ENCODE peak calls at places on chromosomes 6 and 20, in ten cellular contexts. One of them, this sample, is unnamed.
A peak's percentile ranks its signal among the peaks of the same experiment; 100 is the strongest.

GRCh38 chr6:154996841-154997311 is 1.8 kb downstream of the TIAM2 start:
- DNase-seq in neuronal stem cell: no peak
- DNase-seq in tibial nerve: no peak
- DNase-seq in heart right ventricle: no peak
- DNase-seq in heart left ventricle: no peak
- DNase-seq in RWPE1: peak; percentile 47
- DNase-seq in tibial artery: no peak
- DNase-seq in PC-9: peak; percentile 26
- DNase-seq in psoas muscle: no peak
- DNase-seq in fibroblast of lung: no peak
- DNase-seq in this sample: no peak

GRCh38 chr20:59006864-59007757 is at the start of gene CTSZ:
- DNase-seq in neuronal stem cell: peak; percentile 38
- DNase-seq in RWPE1: peak; percentile 75
- DNase-seq in PC-9: peak; percentile 73
- DNase-seq in tibial nerve: no peak
- DNase-seq in fibroblast of lung: peak; percentile 25
- DNase-seq in tibial artery: no peak
- DNase-seq in heart right ventricle: peak; percentile 51
- DNase-seq in psoas muscle: peak; percentile 82
- DNase-seq in heart left ventricle: peak; percentile 79
- DNase-seq in this sample: peak; percentile 80

GRCh38 chr6:18985061-18985460 is 597.9 kb downstream of the RNF144B start:
- DNase-seq in heart left ventricle: no peak
- DNase-seq in PC-9: no peak
- DNase-seq in neuronal stem cell: no peak
- DNase-seq in heart right ventricle: no peak
- DNase-seq in fibroblast of lung: no peak
- DNase-seq in tibial artery: no peak
- DNase-seq in RWPE1: no peak
- DNase-seq in tibial nerve: no peak
- DNase-seq in psoas muscle: no peak
- DNase-seq in this sample: no peak

GRCh38 chr6:101015541-101015940 is 134.4 kb upstream of the ASCC3 start:
- DNase-seq in tibial artery: no peak
- DNase-seq in psoas muscle: no peak
- DNase-seq in RWPE1: no peak
- DNase-seq in fibroblast of lung: no peak
- DNase-seq in neuronal stem cell: no peak
- DNase-seq in PC-9: no peak
- DNase-seq in heart right ventricle: no peak
- DNase-seq in tibial nerve: no peak
- DNase-seq in heart left ventricle: no peak
- DNase-seq in this sample: no peak

GRCh38 chr6:42564496-42564890 is 664 bp downstream of the UBR2 start:
- DNase-seq in fibroblast of lung: peak; percentile 53
- DNase-seq in tibial artery: no peak
- DNase-seq in PC-9: no peak
- DNase-seq in heart left ventricle: no peak
- DNase-seq in neuronal stem cell: no peak
- DNase-seq in tibial nerve: no peak
- DNase-seq in psoas muscle: no peak
- DNase-seq in heart right ventricle: no peak
- DNase-seq in RWPE1: peak; percentile 47
- DNase-seq in this sample: no peak

GRCh38 chr20:29497261-29497671 is 1760.2 kb upstream of the DEFB115 start:
- DNase-seq in tibial artery: peak; percentile 51
- DNase-seq in neuronal stem cell: no peak
- DNase-seq in heart right ventricle: peak; percentile 53
- DNase-seq in RWPE1: no peak
- DNase-seq in fibroblast of lung: peak; percentile 70
- DNase-seq in psoas muscle: peak; percentile 55
- DNase-seq in PC-9: peak; percentile 46
- DNase-seq in tibial nerve: peak; percentile 52
- DNase-seq in heart left ventricle: peak; percentile 28
- DNase-seq in this sample: peak; percentile 42

GRCh38 chr6:159110013-159110412 is 59.2 kb upstream of the FNDC1 start:
- DNase-seq in PC-9: no peak
- DNase-seq in heart left ventricle: no peak
- DNase-seq in tibial nerve: no peak
- DNase-seq in tibial artery: no peak
- DNase-seq in heart right ventricle: no peak
- DNase-seq in psoas muscle: no peak
- DNase-seq in RWPE1: no peak
- DNase-seq in neuronal stem cell: peak; percentile 51
- DNase-seq in fibroblast of lung: peak; percentile 60
- DNase-seq in this sample: no peak

GRCh38 chr6:29723666-29724588 is 693 bp downstream of the HLA-F start:
- DNase-seq in neuronal stem cell: no peak
- DNase-seq in psoas muscle: peak; percentile 58
- DNase-seq in heart right ventricle: peak; percentile 55
- DNase-seq in tibial artery: peak; percentile 44
- DNase-seq in RWPE1: peak; percentile 30
- DNase-seq in heart left ventricle: peak; percentile 48
- DNase-seq in tibial nerve: peak; percentile 51
- DNase-seq in PC-9: no peak
- DNase-seq in fibroblast of lung: no peak
- DNase-seq in this sample: peak; percentile 85

GRCh38 chr6:118012944-118013343 is 105.9 kb downstream of the SLC35F1 start:
- DNase-seq in heart right ventricle: no peak
- DNase-seq in psoas muscle: no peak
- DNase-seq in fibroblast of lung: no peak
- DNase-seq in PC-9: no peak
- DNase-seq in heart left ventricle: no peak
- DNase-seq in RWPE1: no peak
- DNase-seq in neuronal stem cell: no peak
- DNase-seq in tibial nerve: no peak
- DNase-seq in tibial artery: no peak
- DNase-seq in this sample: no peak

GRCh38 chr6:112109267-112109666 is 21.9 kb downstream of the FAM229B start:
- DNase-seq in fibroblast of lung: peak; percentile 33
- DNase-seq in PC-9: no peak
- DNase-seq in psoas muscle: no peak
- DNase-seq in heart left ventricle: no peak
- DNase-seq in tibial nerve: no peak
- DNase-seq in RWPE1: no peak
- DNase-seq in heart right ventricle: no peak
- DNase-seq in neuronal stem cell: peak; percentile 24
- DNase-seq in tibial artery: no peak
- DNase-seq in this sample: no peak

GRCh38 chr20:46215913-46216707 is 92.2 kb downstream of the CDH22 start:
- DNase-seq in neuronal stem cell: peak; percentile 75
- DNase-seq in heart left ventricle: peak; percentile 60
- DNase-seq in PC-9: peak; percentile 89
- DNase-seq in tibial nerve: no peak
- DNase-seq in heart right ventricle: peak; percentile 26
- DNase-seq in psoas muscle: peak; percentile 17
- DNase-seq in fibroblast of lung: peak; percentile 8
- DNase-seq in tibial artery: no peak
- DNase-seq in RWPE1: peak; percentile 51
- DNase-seq in this sample: peak; percentile 68

GRCh38 chr20:7765221-7765620 is 175.0 kb downstream of the HAO1 start:
- DNase-seq in neuronal stem cell: no peak
- DNase-seq in psoas muscle: no peak
- DNase-seq in fibroblast of lung: no peak
- DNase-seq in heart left ventricle: no peak
- DNase-seq in tibial artery: no peak
- DNase-seq in tibial nerve: no peak
- DNase-seq in PC-9: no peak
- DNase-seq in heart right ventricle: no peak
- DNase-seq in RWPE1: no peak
- DNase-seq in this sample: no peak

GRCh38 chr6:93318127-93318526 is 101.2 kb downstream of the EPHA7 start:
- DNase-seq in psoas muscle: no peak
- DNase-seq in fibroblast of lung: no peak
- DNase-seq in neuronal stem cell: no peak
- DNase-seq in PC-9: no peak
- DNase-seq in heart left ventricle: no peak
- DNase-seq in RWPE1: no peak
- DNase-seq in heart right ventricle: no peak
- DNase-seq in tibial nerve: no peak
- DNase-seq in tibial artery: no peak
- DNase-seq in this sample: no peak

GRCh38 chr20:402496-402885 is 5.6 kb upstream of the RBCK1 start:
- DNase-seq in heart right ventricle: no peak
- DNase-seq in psoas muscle: no peak
- DNase-seq in heart left ventricle: no peak
- DNase-seq in neuronal stem cell: no peak
- DNase-seq in tibial artery: no peak
- DNase-seq in PC-9: no peak
- DNase-seq in fibroblast of lung: no peak
- DNase-seq in RWPE1: no peak
- DNase-seq in tibial nerve: no peak
- DNase-seq in this sample: no peak

GRCh38 chr6:112780498-112781096 is 433.5 kb downstream of the RFPL4B start:
- DNase-seq in RWPE1: peak; percentile 61
- DNase-seq in psoas muscle: peak; percentile 48
- DNase-seq in tibial artery: peak; percentile 61
- DNase-seq in tibial nerve: peak; percentile 80
- DNase-seq in PC-9: peak; percentile 55
- DNase-seq in heart left ventricle: peak; percentile 66
- DNase-seq in neuronal stem cell: peak; percentile 83
- DNase-seq in fibroblast of lung: peak; percentile 89
- DNase-seq in heart right ventricle: peak; percentile 83
- DNase-seq in this sample: peak; percentile 64

GRCh38 chr6:80527552-80528052 is 421.1 kb downstream of the BCKDHB start:
- DNase-seq in PC-9: peak; percentile 24
- DNase-seq in fibroblast of lung: no peak
- DNase-seq in heart left ventricle: no peak
- DNase-seq in tibial nerve: no peak
- DNase-seq in neuronal stem cell: no peak
- DNase-seq in tibial artery: no peak
- DNase-seq in heart right ventricle: no peak
- DNase-seq in psoas muscle: no peak
- DNase-seq in RWPE1: peak; percentile 13
- DNase-seq in this sample: no peak
- H3K27ac ChIP-seq in PC-9: peak overlapping the region; percentile 36
- H3K27ac ChIP-seq in fibroblast of lung: no peak overlapping the region
- H3K27ac ChIP-seq in heart left ventricle: no peak overlapping the region
- H3K27ac ChIP-seq in tibial nerve: no peak overlapping the region
- H3K27ac ChIP-seq in neuronal stem cell: no peak overlapping the region
- H3K27ac ChIP-seq in tibial artery: no peak overlapping the region
- H3K27ac ChIP-seq in heart right ventricle: no peak overlapping the region
- H3K27ac ChIP-seq in psoas muscle: no peak overlapping the region
- H3K27ac ChIP-seq in RWPE1: no peak overlapping the region
- H3K27ac ChIP-seq in this sample: no peak overlapping the region

GRCh38 chr6:15510536-15511247 is 152.1 kb downstream of the DTNBP1 start:
- DNase-seq in fibroblast of lung: no peak
- DNase-seq in heart right ventricle: no peak
- DNase-seq in PC-9: no peak
- DNase-seq in heart left ventricle: no peak
- DNase-seq in tibial artery: no peak
- DNase-seq in RWPE1: no peak
- DNase-seq in psoas muscle: peak; percentile 74
- DNase-seq in tibial nerve: no peak
- DNase-seq in neuronal stem cell: no peak
- DNase-seq in this sample: peak; percentile 56

GRCh38 chr6:15510121-15510520 is 152.7 kb downstream of the DTNBP1 start:
- DNase-seq in tibial nerve: no peak
- DNase-seq in PC-9: no peak
- DNase-seq in psoas muscle: no peak
- DNase-seq in tibial artery: peak; percentile 9
- DNase-seq in heart left ventricle: no peak
- DNase-seq in fibroblast of lung: no peak
- DNase-seq in neuronal stem cell: no peak
- DNase-seq in RWPE1: no peak
- DNase-seq in heart right ventricle: no peak
- DNase-seq in this sample: no peak

GRCh38 chr6:15513131-15513771 is 149.6 kb downstream of the DTNBP1 start:
- DNase-seq in PC-9: no peak
- DNase-seq in heart left ventricle: no peak
- DNase-seq in tibial artery: no peak
- DNase-seq in heart right ventricle: no peak
- DNase-seq in RWPE1: no peak
- DNase-seq in psoas muscle: no peak
- DNase-seq in tibial nerve: no peak
- DNase-seq in fibroblast of lung: no peak
- DNase-seq in neuronal stem cell: no peak
- DNase-seq in this sample: no peak

GRCh38 chr6:15512126-15512525 is 150.7 kb downstream of the DTNBP1 start:
- DNase-seq in tibial nerve: no peak
- DNase-seq in fibroblast of lung: no peak
- DNase-seq in psoas muscle: no peak
- DNase-seq in PC-9: no peak
- DNase-seq in tibial artery: no peak
- DNase-seq in RWPE1: no peak
- DNase-seq in neuronal stem cell: no peak
- DNase-seq in heart left ventricle: peak; percentile 61
- DNase-seq in heart right ventricle: peak; percentile 38
- DNase-seq in this sample: peak; percentile 67

GRCh38 chr6:15511248-15512125 is 151.3 kb downstream of the DTNBP1 start:
- DNase-seq in fibroblast of lung: no peak
- DNase-seq in heart right ventricle: peak; percentile 71
- DNase-seq in tibial artery: no peak
- DNase-seq in psoas muscle: peak; percentile 95
- DNase-seq in heart left ventricle: peak; percentile 89
- DNase-seq in tibial nerve: no peak
- DNase-seq in RWPE1: no peak
- DNase-seq in neuronal stem cell: no peak
- DNase-seq in PC-9: no peak
- DNase-seq in this sample: peak; percentile 86
- H3K27ac ChIP-seq in fibroblast of lung: no peak overlapping the region
- H3K27ac ChIP-seq in heart right ventricle: no peak overlapping the region
- H3K27ac ChIP-seq in tibial artery: no peak overlapping the region
- H3K27ac ChIP-seq in psoas muscle: peak overlapping the region; percentile 79
- H3K27ac ChIP-seq in heart left ventricle: peak overlapping the region; percentile 72
- H3K27ac ChIP-seq in tibial nerve: no peak overlapping the region
- H3K27ac ChIP-seq in RWPE1: peak overlapping the region; percentile 48
- H3K27ac ChIP-seq in neuronal stem cell: no peak overlapping the region
- H3K27ac ChIP-seq in PC-9: no peak overlapping the region
- H3K27ac ChIP-seq in this sample: peak overlapping the region; percentile 50

GRCh38 chr6:121582262-121582661 is 146.8 kb downstream of the GJA1 start:
- DNase-seq in fibroblast of lung: no peak
- DNase-seq in tibial nerve: no peak
- DNase-seq in neuronal stem cell: no peak
- DNase-seq in tibial artery: no peak
- DNase-seq in heart right ventricle: no peak
- DNase-seq in RWPE1: no peak
- DNase-seq in PC-9: no peak
- DNase-seq in heart left ventricle: no peak
- DNase-seq in psoas muscle: no peak
- DNase-seq in this sample: no peak

GRCh38 chr6:121584591-121585369 is 149.3 kb downstream of the GJA1 start:
- DNase-seq in psoas muscle: no peak
- DNase-seq in tibial nerve: no peak
- DNase-seq in neuronal stem cell: no peak
- DNase-seq in PC-9: no peak
- DNase-seq in heart left ventricle: no peak
- DNase-seq in heart right ventricle: no peak
- DNase-seq in tibial artery: no peak
- DNase-seq in fibroblast of lung: peak; percentile 48
- DNase-seq in RWPE1: no peak
- DNase-seq in this sample: no peak

GRCh38 chr6:121581327-121581726 is 145.9 kb downstream of the GJA1 start:
- DNase-seq in neuronal stem cell: no peak
- DNase-seq in PC-9: no peak
- DNase-seq in fibroblast of lung: no peak
- DNase-seq in psoas muscle: no peak
- DNase-seq in tibial artery: no peak
- DNase-seq in heart left ventricle: no peak
- DNase-seq in RWPE1: no peak
- DNase-seq in tibial nerve: no peak
- DNase-seq in heart right ventricle: no peak
- DNase-seq in this sample: no peak
- H3K27ac ChIP-seq in neuronal stem cell: no peak overlapping the region
- H3K27ac ChIP-seq in PC-9: no peak overlapping the region
- H3K27ac ChIP-seq in fibroblast of lung: no peak overlapping the region
- H3K27ac ChIP-seq in psoas muscle: no peak overlapping the region
- H3K27ac ChIP-seq in tibial artery: no peak overlapping the region
- H3K27ac ChIP-seq in heart left ventricle: no peak overlapping the region
- H3K27ac ChIP-seq in RWPE1: no peak overlapping the region
- H3K27ac ChIP-seq in tibial nerve: no peak overlapping the region
- H3K27ac ChIP-seq in heart right ventricle: no peak overlapping the region
- H3K27ac ChIP-seq in this sample: no peak overlapping the region

GRCh38 chr20:57712851-57713504 is 3.2 kb upstream of the PMEPA1 start:
- DNase-seq in heart left ventricle: no peak
- DNase-seq in tibial nerve: no peak
- DNase-seq in neuronal stem cell: no peak
- DNase-seq in heart right ventricle: no peak
- DNase-seq in fibroblast of lung: no peak
- DNase-seq in psoas muscle: no peak
- DNase-seq in PC-9: no peak
- DNase-seq in RWPE1: no peak
- DNase-seq in tibial artery: no peak
- DNase-seq in this sample: no peak
- H3K27ac ChIP-seq in heart left ventricle: no peak overlapping the region
- H3K27ac ChIP-seq in tibial nerve: peak overlapping the region; percentile 75
- H3K27ac ChIP-seq in neuronal stem cell: no peak overlapping the region
- H3K27ac ChIP-seq in heart right ventricle: peak overlapping the region; percentile 6
- H3K27ac ChIP-seq in fibroblast of lung: no peak overlapping the region
- H3K27ac ChIP-seq in psoas muscle: peak overlapping the region; percentile 83
- H3K27ac ChIP-seq in PC-9: peak overlapping the region; percentile 36
- H3K27ac ChIP-seq in RWPE1: peak overlapping the region; percentile 96
- H3K27ac ChIP-seq in tibial artery: peak overlapping the region; percentile 97
- H3K27ac ChIP-seq in this sample: no peak overlapping the region